ENCODE peak calls at places on chromosomes 1 and 21, in six cellular contexts. R, A, E, O, Q and M are unnamed samples.

GRCh38 chr1:9870572-9870971 is 39.5 kb downstream of the CTNNBIP1 start:
- DNase-seq in R (no peak), A (no peak), E (no peak), O (no peak), Q (no peak), M (no peak)

GRCh38 chr1:74193908-74194307 is 4.1 kb downstream of the LRRIQ3 start:
- DNase-seq in R (no peak), A (no peak), E (no peak), O (peak; percentile 14), Q (no peak), M (peak; percentile 59)

GRCh38 chr1:73914994-73915393 is 283.0 kb downstream of the LRRIQ3 start:
- DNase-seq in R (no peak), A (no peak), E (no peak), O (no peak), Q (no peak), M (no peak)

GRCh38 chr1:241688940-241689368 is 36.9 kb downstream of the WDR64 start:
- DNase-seq in R (no peak), A (no peak), E (no peak), O (no peak), Q (no peak), M (peak; percentile 87)

GRCh38 chr1:55870076-55870475 is 654.9 kb upstream of the USP24 start:
- DNase-seq in R (no peak), A (no peak), E (no peak), O (no peak), Q (no peak), M (no peak)

GRCh38 chr1:58143972-58144752 is 402.4 kb downstream of the OMA1 start:
- DNase-seq in R (no peak), A (no peak), E (no peak), O (no peak), Q (no peak), M (no peak)

GRCh38 chr1:109914587-109915240 is 4.1 kb downstream of the CSF1 start:
- DNase-seq in R (no peak), A (no peak), E (no peak), O (peak; percentile 55), Q (no peak), M (no peak)

GRCh38 chr1:113930499-113931161 is 1.5 kb downstream of the HIPK1 start:
- DNase-seq in R (no peak), A (peak; percentile 53), E (no peak), O (no peak), Q (no peak), M (peak; percentile 76)

GRCh38 chr21:41478319-41479177 is 29.4 kb downstream of the TMPRSS2 start:
- DNase-seq in R (no peak), A (no peak), E (peak; percentile 24), O (no peak), Q (no peak), M (no peak)

GRCh38 chr1:33228935-33229487 is 27.3 kb upstream of the ZNF362 start:
- DNase-seq in R (no peak), A (no peak), E (no peak), O (peak; percentile 50), Q (no peak), M (peak; percentile 94)

GRCh38 chr1:175267716-175268416 is 75.3 kb upstream of the KIAA0040 start:
- DNase-seq in R (no peak), A (no peak), E (no peak), O (peak; percentile 85), Q (no peak), M (peak; percentile 21)

GRCh38 chr1:224213438-224214119 is 30.5 kb downstream of the DEGS1 start:
- DNase-seq in R (no peak), A (no peak), E (peak; percentile 47), O (no peak), Q (no peak), M (no peak)

GRCh38 chr1:110566836-110567235 is 39.3 kb downstream of the KCNA2 start:
- DNase-seq in R (no peak), A (no peak), E (no peak), O (no peak), Q (no peak), M (no peak)

GRCh38 chr1:156490401-156491032 is 10.1 kb downstream of the MEF2D start:
- DNase-seq in R (no peak), A (no peak), E (peak; percentile 57), O (peak; percentile 80), Q (no peak), M (no peak)

GRCh38 chr1:152182431-152182830 is 23.4 kb upstream of the RPTN start:
- DNase-seq in R (no peak), A (no peak), E (no peak), O (no peak), Q (no peak), M (peak; percentile 21)

GRCh38 chr21:36135391-36136094 is 664 bp downstream of the CBR3 start:
- DNase-seq in R (peak; percentile 49), A (peak; percentile 56), E (peak; percentile 52), O (peak; percentile 91), Q (peak; percentile 49), M (peak; percentile 79)

GRCh38 chr21:42025392-42026071 is 15.4 kb upstream of the ZBTB21 start:
- DNase-seq in R (no peak), A (no peak), E (no peak), O (no peak), Q (no peak), M (peak; percentile 43)

GRCh38 chr1:163006051-163006834 is 62.9 kb upstream of the RGS4 start:
- DNase-seq in R (no peak), A (no peak), E (no peak), O (no peak), Q (no peak), M (no peak)

GRCh38 chr1:224435999-224436398 is 1.4 kb upstream of the WDR26 start:
- DNase-seq in R (no peak), A (no peak), E (no peak), O (no peak), Q (no peak), M (no peak)

GRCh38 chr1:26996024-26996423 is 2.5 kb downstream of the TRNP1 start:
- DNase-seq in R (no peak), A (no peak), E (no peak), O (no peak), Q (no peak), M (peak; percentile 59)

GRCh38 chr1:31570228-31570627 is 6.1 kb upstream of the TINAGL1 start:
- DNase-seq in R (no peak), A (no peak), E (no peak), O (no peak), Q (no peak), M (no peak)

GRCh38 chr21:46297311-46298082 is 11.4 kb downstream of the YBEY start:
- DNase-seq in R (no peak), A (no peak), E (peak; percentile 52), O (peak; percentile 61), Q (no peak), M (peak; percentile 42)

GRCh38 chr1:111729271-111729921 is 9.8 kb downstream of the INKA2 start:
- DNase-seq in R (no peak), A (no peak), E (no peak), O (peak; percentile 86), Q (peak; percentile 3), M (peak; percentile 42)

GRCh38 chr1:180953291-180953747 is 40.6 kb downstream of the KIAA1614 start:
- DNase-seq in R (peak; percentile 50), A (no peak), E (no peak), O (no peak), Q (no peak), M (no peak)

GRCh38 chr21:29501451-29501850 is 202.7 kb downstream of the BACH1 start:
- DNase-seq in R (no peak), A (no peak), E (no peak), O (no peak), Q (no peak), M (peak; percentile 11)

GRCh38 chr21:41346758-41347157 is 15.1 kb upstream of the MX2 start:
- DNase-seq in R (no peak), A (no peak), E (no peak), O (no peak), Q (no peak), M (no peak)

GRCh38 chr1:1019122-1019999 is 559 bp upstream of the AGRN start:
- DNase-seq in R (no peak), A (peak; percentile 69), E (peak; percentile 78), O (peak; percentile 91), Q (peak; percentile 84), M (peak; percentile 80)

GRCh38 chr1:192475970-192476369 is 99.6 kb upstream of the RGS1 start:
- DNase-seq in R (no peak), A (no peak), E (no peak), O (peak; percentile 26), Q (no peak), M (no peak)

GRCh38 chr1:238409947-238410346 is 519.2 kb upstream of the ZP4 start:
- DNase-seq in R (no peak), A (no peak), E (no peak), O (no peak), Q (no peak), M (peak; percentile 70)

GRCh38 chr1:165773324-165773965 is 4.8 kb upstream of the TMCO1 start:
- DNase-seq in R (no peak), A (no peak), E (no peak), O (no peak), Q (no peak), M (peak; percentile 94)

GRCh38 chr1:19646771-19647319 is 2.7 kb downstream of the NBL1 start:
- DNase-seq in R (no peak), A (no peak), E (no peak), O (no peak), Q (no peak), M (no peak)